ENCODE peak calls at places on chromosomes 13 and 19, in six cellular contexts. One of them, this sample, is unnamed.
A peak's percentile ranks its signal among the peaks of the same experiment; 100 is the strongest.

GRCh38 chr13:90708159-90708558 is 639.3 kb upstream of the MIR17HG start:
- DNase-seq in IMR-90: no peak
- DNase-seq in H9: no peak
- DNase-seq in H1: no peak
- DNase-seq in mesenchymal stem cell: no peak
- DNase-seq in mesendoderm: no peak
- DNase-seq in this sample: no peak

GRCh38 chr19:44737238-44738160 is 11.0 kb upstream of the BCL3 start:
- DNase-seq in IMR-90: peak; percentile 55
- DNase-seq in mesendoderm: no peak
- DNase-seq in H1: no peak
- DNase-seq in mesenchymal stem cell: no peak
- DNase-seq in H9: peak; percentile 33
- DNase-seq in this sample: no peak

GRCh38 chr13:27354379-27354778 is 70.0 kb upstream of the GTF3A start:
- DNase-seq in H9: no peak
- DNase-seq in IMR-90: peak; percentile 77
- DNase-seq in mesenchymal stem cell: peak; percentile 55
- DNase-seq in mesendoderm: no peak
- DNase-seq in H1: no peak
- DNase-seq in this sample: no peak

GRCh38 chr13:29934531-29935308 is 84.3 kb upstream of the UBL3 start:
- DNase-seq in mesendoderm: no peak
- DNase-seq in H9: no peak
- DNase-seq in H1: no peak
- DNase-seq in mesenchymal stem cell: no peak
- DNase-seq in IMR-90: no peak
- DNase-seq in this sample: no peak

GRCh38 chr13:113562866-113563265 is 21.7 kb upstream of the TFDP1 start:
- DNase-seq in H9: no peak
- DNase-seq in mesendoderm: no peak
- DNase-seq in IMR-90: no peak
- DNase-seq in mesenchymal stem cell: no peak
- DNase-seq in H1: no peak
- DNase-seq in this sample: no peak

GRCh38 chr13:39822437-39822836 is 167.0 kb downstream of the COG6 start:
- DNase-seq in mesenchymal stem cell: no peak
- DNase-seq in H9: no peak
- DNase-seq in mesendoderm: no peak
- DNase-seq in H1: no peak
- DNase-seq in IMR-90: no peak
- DNase-seq in this sample: no peak

GRCh38 chr19:37990362-37990761 is 83.4 kb downstream of the SIPA1L3 start:
- DNase-seq in mesenchymal stem cell: no peak
- DNase-seq in IMR-90: no peak
- DNase-seq in H1: no peak
- DNase-seq in H9: peak; percentile 55
- DNase-seq in mesendoderm: peak; percentile 49
- DNase-seq in this sample: no peak

GRCh38 chr19:38079926-38080380 is 144.1 kb downstream of the DPF1 start:
- DNase-seq in H1: no peak
- DNase-seq in IMR-90: peak; percentile 95
- DNase-seq in H9: no peak
- DNase-seq in mesenchymal stem cell: peak; percentile 75
- DNase-seq in mesendoderm: peak; percentile 37
- DNase-seq in this sample: no peak

GRCh38 chr19:3513198-3514140 is 7.4 kb downstream of the FZR1 start:
- DNase-seq in H1: no peak
- DNase-seq in IMR-90: peak; percentile 25
- DNase-seq in mesendoderm: no peak
- DNase-seq in mesenchymal stem cell: no peak
- DNase-seq in H9: no peak
- DNase-seq in this sample: no peak

GRCh38 chr13:20411638-20412342 is 113.9 kb downstream of the CRYL1 start:
- DNase-seq in mesenchymal stem cell: no peak
- DNase-seq in IMR-90: no peak
- DNase-seq in mesendoderm: no peak
- DNase-seq in H1: no peak
- DNase-seq in H9: no peak
- DNase-seq in this sample: no peak

GRCh38 chr19:8607386-8607785 is 3.1 kb downstream of the ADAMTS10 start:
- DNase-seq in H9: no peak
- DNase-seq in H1: no peak
- DNase-seq in mesendoderm: no peak
- DNase-seq in mesenchymal stem cell: no peak
- DNase-seq in IMR-90: peak; percentile 23
- DNase-seq in this sample: no peak

GRCh38 chr19:35644987-35645679 is 3.0 kb upstream of the COX6B1 start:
- DNase-seq in IMR-90: peak; percentile 16
- DNase-seq in mesenchymal stem cell: no peak
- DNase-seq in mesendoderm: peak; percentile 90
- DNase-seq in H9: peak; percentile 93
- DNase-seq in H1: peak; percentile 61
- DNase-seq in this sample: peak; percentile 86

GRCh38 chr13:40518481-40518882 is 148.0 kb downstream of the FOXO1 start:
- DNase-seq in IMR-90: no peak
- DNase-seq in mesendoderm: peak; percentile 68
- DNase-seq in H9: no peak
- DNase-seq in H1: no peak
- DNase-seq in mesenchymal stem cell: no peak
- DNase-seq in this sample: no peak

GRCh38 chr13:44153536-44153935 is 220.1 kb upstream of the SERP2 start:
- DNase-seq in H9: no peak
- DNase-seq in mesenchymal stem cell: no peak
- DNase-seq in IMR-90: no peak
- DNase-seq in mesendoderm: no peak
- DNase-seq in H1: no peak
- DNase-seq in this sample: no peak

GRCh38 chr19:43152217-43152616 is 34.1 kb downstream of the PSG5 start:
- DNase-seq in mesenchymal stem cell: no peak
- DNase-seq in IMR-90: peak; percentile 41
- DNase-seq in mesendoderm: no peak
- DNase-seq in H1: no peak
- DNase-seq in H9: no peak
- DNase-seq in this sample: no peak

GRCh38 chr13:49444517-49445395 is 682 bp downstream of the SETDB2 start:
- DNase-seq in H9: no peak
- DNase-seq in IMR-90: peak; percentile 68
- DNase-seq in H1: no peak
- DNase-seq in mesenchymal stem cell: peak; percentile 80
- DNase-seq in mesendoderm: peak; percentile 89
- DNase-seq in this sample: peak; percentile 29

GRCh38 chr19:13398182-13398581 is 108.1 kb downstream of the CACNA1A start:
- DNase-seq in H9: no peak
- DNase-seq in mesendoderm: no peak
- DNase-seq in IMR-90: no peak
- DNase-seq in mesenchymal stem cell: no peak
- DNase-seq in H1: no peak
- DNase-seq in this sample: no peak

GRCh38 chr19:13398780-13399726 is 107.2 kb downstream of the CACNA1A start:
- DNase-seq in mesendoderm: no peak
- DNase-seq in H9: no peak
- DNase-seq in IMR-90: peak; percentile 93
- DNase-seq in H1: no peak
- DNase-seq in mesenchymal stem cell: peak; percentile 37
- DNase-seq in this sample: no peak

GRCh38 chr19:13400296-13400695 is 106.0 kb downstream of the CACNA1A start:
- DNase-seq in mesenchymal stem cell: no peak
- DNase-seq in H1: no peak
- DNase-seq in mesendoderm: no peak
- DNase-seq in H9: no peak
- DNase-seq in IMR-90: no peak
- DNase-seq in this sample: no peak

GRCh38 chr19:13399746-13400145 is 106.5 kb downstream of the CACNA1A start:
- DNase-seq in mesendoderm: no peak
- DNase-seq in mesenchymal stem cell: no peak
- DNase-seq in H9: no peak
- DNase-seq in IMR-90: no peak
- DNase-seq in H1: no peak
- DNase-seq in this sample: no peak

DNA sequence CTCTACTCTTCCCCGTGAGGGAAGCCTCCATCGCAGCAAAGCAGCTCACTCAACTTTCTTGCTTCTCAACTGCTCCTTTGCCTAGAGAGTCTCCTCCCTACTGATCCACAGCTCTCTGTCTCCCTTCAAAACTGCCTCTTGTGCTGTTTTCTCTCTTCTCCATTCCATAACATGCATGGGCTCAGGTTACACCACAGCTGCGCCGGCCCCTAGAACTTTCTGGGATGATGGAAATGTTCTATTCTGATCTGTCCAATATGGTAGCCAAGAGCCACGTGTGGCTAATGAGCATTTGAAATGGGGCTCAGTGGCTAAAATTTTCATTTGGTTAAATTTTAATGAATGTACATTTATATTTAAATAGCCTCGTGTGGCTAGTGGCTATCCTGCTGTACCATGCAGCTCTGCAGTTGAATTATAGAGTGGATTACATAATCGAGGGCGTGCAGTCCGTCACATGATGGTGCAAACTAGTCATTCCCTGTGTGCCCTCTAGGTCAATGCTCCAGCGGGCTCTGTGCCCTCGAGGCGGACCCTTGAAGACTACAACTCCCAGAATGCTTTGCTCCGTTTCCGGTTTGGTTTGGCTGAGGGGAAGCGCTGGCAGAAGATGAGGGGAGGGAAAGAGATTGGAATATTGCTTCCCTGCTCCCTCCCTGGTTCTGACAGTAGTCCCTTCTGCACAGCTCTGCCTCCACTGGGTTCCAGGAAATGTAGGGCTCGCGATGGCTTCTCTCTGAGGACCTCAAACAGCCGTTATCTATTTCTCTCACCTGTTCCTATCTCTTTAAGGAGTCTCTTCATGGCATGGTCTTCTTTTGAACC is 109.8 kb downstream of the CACNA1A start:
- DNase-seq in IMR-90: peak; percentile 70
- DNase-seq in H9: peak; percentile 88
- DNase-seq in H1: peak; percentile 49
- DNase-seq in mesenchymal stem cell: peak; percentile 39
- DNase-seq in mesendoderm: peak; percentile 94
- DNase-seq in this sample: peak; percentile 53
- H2BK15ac ChIP-seq in IMR-90: peak overlapping the region; percentile 54
- H2BK15ac ChIP-seq in H9: no peak overlapping the region
- H2BK15ac ChIP-seq in H1: no peak overlapping the region
- H2BK15ac ChIP-seq in mesenchymal stem cell: no peak overlapping the region
- H2BK15ac ChIP-seq in mesendoderm: no peak overlapping the region
- H2BK15ac ChIP-seq in this sample: no peak overlapping the region

DNA sequence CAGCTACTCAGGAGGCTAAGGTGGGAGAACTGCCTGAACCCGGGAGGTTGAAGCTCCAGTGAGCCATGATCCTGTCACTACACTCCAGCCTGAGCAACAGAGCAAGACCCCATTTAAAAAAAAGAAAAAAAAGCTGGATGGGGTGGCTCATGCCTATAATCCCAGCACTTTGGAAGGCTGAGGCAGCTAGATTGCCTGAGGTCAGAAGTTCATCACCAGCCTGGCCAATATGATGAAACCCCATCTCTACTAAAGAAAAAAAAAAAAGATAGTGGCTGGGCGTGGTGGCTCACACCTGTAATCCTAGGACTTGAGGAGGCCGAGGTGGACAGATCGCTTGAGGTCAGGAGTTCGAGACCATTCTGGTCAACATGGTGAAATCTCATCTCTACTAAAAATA is 15.0 kb downstream of the LTBP4 start:
- DNase-seq in H1: no peak
- DNase-seq in IMR-90: no peak
- DNase-seq in mesenchymal stem cell: no peak
- DNase-seq in H9: no peak
- DNase-seq in mesendoderm: no peak
- DNase-seq in this sample: no peak
- H3K4me2 ChIP-seq in H1: no peak overlapping the region
- H3K4me2 ChIP-seq in IMR-90: no peak overlapping the region
- H3K4me2 ChIP-seq in mesenchymal stem cell: no peak overlapping the region
- H3K4me2 ChIP-seq in H9: no peak overlapping the region
- H3K4me2 ChIP-seq in mesendoderm: no peak overlapping the region
- H3K4me2 ChIP-seq in this sample: no peak overlapping the region

GRCh38 chr19:5110546-5110945 is 141.6 kb downstream of the KDM4B start:
- DNase-seq in IMR-90: no peak
- DNase-seq in H9: no peak
- DNase-seq in mesendoderm: no peak
- DNase-seq in H1: no peak
- DNase-seq in mesenchymal stem cell: no peak
- DNase-seq in this sample: no peak

GRCh38 chr19:5111051-5111450 is 142.1 kb downstream of the KDM4B start:
- DNase-seq in H9: no peak
- DNase-seq in mesendoderm: no peak
- DNase-seq in IMR-90: no peak
- DNase-seq in H1: no peak
- DNase-seq in mesenchymal stem cell: no peak
- DNase-seq in this sample: no peak

GRCh38 chr19:5112681-5113080 is 143.8 kb downstream of the KDM4B start:
- DNase-seq in IMR-90: no peak
- DNase-seq in H1: no peak
- DNase-seq in mesenchymal stem cell: no peak
- DNase-seq in mesendoderm: no peak
- DNase-seq in H9: no peak
- DNase-seq in this sample: no peak

GRCh38 chr19:5113101-5113557 is 144.2 kb downstream of the KDM4B start:
- DNase-seq in H1: no peak
- DNase-seq in H9: no peak
- DNase-seq in mesenchymal stem cell: peak; percentile 44
- DNase-seq in mesendoderm: peak; percentile 60
- DNase-seq in IMR-90: peak; percentile 64
- DNase-seq in this sample: no peak

DNA sequence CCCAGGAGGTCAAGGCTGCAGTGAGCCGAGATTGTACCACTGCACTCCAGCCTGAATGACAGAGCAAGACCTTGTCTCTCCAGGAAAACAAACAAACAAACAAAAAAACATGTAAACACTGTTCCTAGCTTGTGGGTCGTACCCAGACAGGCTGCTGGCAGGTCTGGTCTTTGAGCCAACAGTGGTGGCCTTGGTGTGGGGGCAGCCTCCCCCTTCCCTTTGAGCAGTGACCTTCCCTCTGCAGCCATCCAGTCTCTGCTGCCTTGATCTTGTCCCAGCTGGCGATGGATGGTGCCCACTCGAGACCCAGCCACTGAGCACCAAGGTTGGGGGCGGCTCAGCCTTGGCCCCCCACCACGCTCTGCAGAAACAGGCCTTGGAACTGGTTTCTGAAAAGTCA is 143.3 kb downstream of the KDM4B start:
- DNase-seq in mesendoderm: no peak
- DNase-seq in IMR-90: no peak
- DNase-seq in mesenchymal stem cell: no peak
- DNase-seq in H9: no peak
- DNase-seq in H1: no peak
- DNase-seq in this sample: no peak
- H2BK15ac ChIP-seq in mesendoderm: no peak overlapping the region
- H2BK15ac ChIP-seq in IMR-90: no peak overlapping the region
- H2BK15ac ChIP-seq in mesenchymal stem cell: no peak overlapping the region
- H2BK15ac ChIP-seq in H9: no peak overlapping the region
- H2BK15ac ChIP-seq in H1: no peak overlapping the region
- H2BK15ac ChIP-seq in this sample: no peak overlapping the region

DNA sequence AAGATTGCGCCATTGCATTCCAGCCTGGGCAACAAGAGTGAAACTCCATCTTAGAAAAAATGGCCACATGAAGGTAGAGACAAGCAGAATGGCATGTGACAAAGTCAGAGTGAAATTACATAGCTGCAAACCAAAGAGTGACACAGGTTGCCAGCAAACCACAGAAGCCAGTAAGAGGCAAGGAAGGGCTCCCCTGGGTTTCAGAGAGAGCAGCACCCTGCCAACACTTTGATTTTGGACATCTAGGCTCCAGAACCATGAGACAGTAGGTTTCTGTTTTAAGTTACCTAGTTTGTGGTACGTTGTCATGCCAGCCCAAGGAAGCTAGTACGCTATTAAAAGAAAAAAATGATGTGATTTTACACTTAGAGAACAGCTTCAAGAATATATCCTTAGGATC is 1.9 kb downstream of the NLRP4 start:
- DNase-seq in H9: no peak
- DNase-seq in mesendoderm: no peak
- DNase-seq in mesenchymal stem cell: no peak
- DNase-seq in H1: no peak
- DNase-seq in IMR-90: no peak
- DNase-seq in this sample: no peak
- H3K4me2 ChIP-seq in H9: no peak overlapping the region
- H3K4me2 ChIP-seq in mesendoderm: no peak overlapping the region
- H3K4me2 ChIP-seq in mesenchymal stem cell: no peak overlapping the region
- H3K4me2 ChIP-seq in H1: no peak overlapping the region
- H3K4me2 ChIP-seq in IMR-90: no peak overlapping the region
- H3K4me2 ChIP-seq in this sample: no peak overlapping the region